ENCODE peak calls at places on chromosomes 2 and 18, in five cellular contexts. One of them, this sample, is unnamed.

GRCh38 chr2:161146996-161147395 is 13.2 kb upstream of the TANK start:
- DNase-seq in activated CD8-positive, alpha-beta T cell treated with anti-CD3 and anti-CD28 coated beads for 36 hours: no peak
- DNase-seq in SK-N-DZ: no peak
- DNase-seq in NCI-H2081: no peak
- DNase-seq in neuronal stem cell: no peak
- DNase-seq in this sample: no peak

GRCh38 chr2:186349508-186349907 is 136.6 kb upstream of the ZC3H15 start:
- DNase-seq in activated CD8-positive, alpha-beta T cell treated with anti-CD3 and anti-CD28 coated beads for 36 hours: no peak
- DNase-seq in SK-N-DZ: no peak
- DNase-seq in NCI-H2081: no peak
- DNase-seq in neuronal stem cell: no peak
- DNase-seq in this sample: no peak

GRCh38 chr2:144582651-144583361 is 62.9 kb upstream of the ZEB2 start:
- DNase-seq in activated CD8-positive, alpha-beta T cell treated with anti-CD3 and anti-CD28 coated beads for 36 hours: no peak
- DNase-seq in SK-N-DZ: no peak
- DNase-seq in NCI-H2081: no peak
- DNase-seq in neuronal stem cell: no peak
- DNase-seq in this sample: no peak

GRCh38 chr18:59067873-59068272 is 71.8 kb upstream of the SEC11C start:
- DNase-seq in activated CD8-positive, alpha-beta T cell treated with anti-CD3 and anti-CD28 coated beads for 36 hours: peak
- DNase-seq in SK-N-DZ: peak
- DNase-seq in NCI-H2081: no peak
- DNase-seq in neuronal stem cell: no peak
- DNase-seq in this sample: no peak

GRCh38 chr2:234446404-234447076 is 50.3 kb downstream of the ARL4C start:
- DNase-seq in activated CD8-positive, alpha-beta T cell treated with anti-CD3 and anti-CD28 coated beads for 36 hours: peak
- DNase-seq in SK-N-DZ: no peak
- DNase-seq in NCI-H2081: no peak
- DNase-seq in neuronal stem cell: no peak
- DNase-seq in this sample: peak

GRCh38 chr2:138239902-138240595 is 261.5 kb upstream of the SPOPL start:
- DNase-seq in activated CD8-positive, alpha-beta T cell treated with anti-CD3 and anti-CD28 coated beads for 36 hours: no peak
- DNase-seq in SK-N-DZ: no peak
- DNase-seq in NCI-H2081: no peak
- DNase-seq in neuronal stem cell: no peak
- DNase-seq in this sample: no peak

GRCh38 chr2:219687882-219688559 is 60.6 kb downstream of the SLC4A3 start:
- DNase-seq in activated CD8-positive, alpha-beta T cell treated with anti-CD3 and anti-CD28 coated beads for 36 hours: no peak
- DNase-seq in SK-N-DZ: no peak
- DNase-seq in NCI-H2081: no peak
- DNase-seq in neuronal stem cell: no peak
- DNase-seq in this sample: no peak

GRCh38 chr2:112924855-112925254 is 13.9 kb downstream of the IL37 start:
- DNase-seq in activated CD8-positive, alpha-beta T cell treated with anti-CD3 and anti-CD28 coated beads for 36 hours: no peak
- DNase-seq in SK-N-DZ: no peak
- DNase-seq in NCI-H2081: no peak
- DNase-seq in neuronal stem cell: no peak
- DNase-seq in this sample: peak

GRCh38 chr2:7325186-7325585 is 408.0 kb downstream of the RNF144A start:
- DNase-seq in activated CD8-positive, alpha-beta T cell treated with anti-CD3 and anti-CD28 coated beads for 36 hours: no peak
- DNase-seq in SK-N-DZ: peak
- DNase-seq in NCI-H2081: no peak
- DNase-seq in neuronal stem cell: no peak
- DNase-seq in this sample: no peak

GRCh38 chr2:101625387-101625786 is 72.1 kb upstream of the MAP4K4 start:
- DNase-seq in activated CD8-positive, alpha-beta T cell treated with anti-CD3 and anti-CD28 coated beads for 36 hours: peak
- DNase-seq in SK-N-DZ: no peak
- DNase-seq in NCI-H2081: no peak
- DNase-seq in neuronal stem cell: no peak
- DNase-seq in this sample: no peak

GRCh38 chr18:77981874-77982273 is 732.2 kb downstream of the GALR1 start:
- DNase-seq in activated CD8-positive, alpha-beta T cell treated with anti-CD3 and anti-CD28 coated beads for 36 hours: no peak
- DNase-seq in SK-N-DZ: no peak
- DNase-seq in NCI-H2081: no peak
- DNase-seq in neuronal stem cell: no peak
- DNase-seq in this sample: no peak

GRCh38 chr2:30666307-30666874 is 140.9 kb downstream of the CAPN13 start:
- DNase-seq in activated CD8-positive, alpha-beta T cell treated with anti-CD3 and anti-CD28 coated beads for 36 hours: no peak
- DNase-seq in SK-N-DZ: peak
- DNase-seq in NCI-H2081: peak
- DNase-seq in neuronal stem cell: no peak
- DNase-seq in this sample: no peak

GRCh38 chr2:8819948-8820347 is 17.5 kb downstream of the KIDINS220 start:
- DNase-seq in activated CD8-positive, alpha-beta T cell treated with anti-CD3 and anti-CD28 coated beads for 36 hours: no peak
- DNase-seq in SK-N-DZ: no peak
- DNase-seq in NCI-H2081: no peak
- DNase-seq in neuronal stem cell: no peak
- DNase-seq in this sample: no peak

GRCh38 chr2:182784777-182785176 is 68.7 kb downstream of the DNAJC10 start:
- DNase-seq in activated CD8-positive, alpha-beta T cell treated with anti-CD3 and anti-CD28 coated beads for 36 hours: no peak
- DNase-seq in SK-N-DZ: peak
- DNase-seq in NCI-H2081: peak
- DNase-seq in neuronal stem cell: peak
- DNase-seq in this sample: no peak

GRCh38 chr2:235670974-235671787 is 177.3 kb downstream of the AGAP1 start:
- DNase-seq in activated CD8-positive, alpha-beta T cell treated with anti-CD3 and anti-CD28 coated beads for 36 hours: no peak
- DNase-seq in SK-N-DZ: no peak
- DNase-seq in NCI-H2081: peak
- DNase-seq in neuronal stem cell: no peak
- DNase-seq in this sample: no peak

GRCh38 chr2:230874456-230874855 is 9.7 kb downstream of the ITM2C start:
- DNase-seq in activated CD8-positive, alpha-beta T cell treated with anti-CD3 and anti-CD28 coated beads for 36 hours: no peak
- DNase-seq in SK-N-DZ: no peak
- DNase-seq in NCI-H2081: no peak
- DNase-seq in neuronal stem cell: no peak
- DNase-seq in this sample: peak

GRCh38 chr2:205451901-205452300 is 230.4 kb upstream of the NRP2 start:
- DNase-seq in activated CD8-positive, alpha-beta T cell treated with anti-CD3 and anti-CD28 coated beads for 36 hours: no peak
- DNase-seq in SK-N-DZ: no peak
- DNase-seq in NCI-H2081: no peak
- DNase-seq in neuronal stem cell: no peak
- DNase-seq in this sample: no peak

GRCh38 chr2:3479430-3480320 is 39.7 kb downstream of the ADI1 start:
- DNase-seq in activated CD8-positive, alpha-beta T cell treated with anti-CD3 and anti-CD28 coated beads for 36 hours: no peak
- DNase-seq in SK-N-DZ: no peak
- DNase-seq in NCI-H2081: peak
- DNase-seq in neuronal stem cell: no peak
- DNase-seq in this sample: no peak

GRCh38 chr2:37397166-37397565 is 52.7 kb downstream of the QPCT start:
- DNase-seq in activated CD8-positive, alpha-beta T cell treated with anti-CD3 and anti-CD28 coated beads for 36 hours: no peak
- DNase-seq in SK-N-DZ: no peak
- DNase-seq in NCI-H2081: no peak
- DNase-seq in neuronal stem cell: no peak
- DNase-seq in this sample: no peak

GRCh38 chr2:45331034-45331786 is 279.9 kb downstream of the SRBD1 start:
- DNase-seq in activated CD8-positive, alpha-beta T cell treated with anti-CD3 and anti-CD28 coated beads for 36 hours: no peak
- DNase-seq in SK-N-DZ: no peak
- DNase-seq in NCI-H2081: no peak
- DNase-seq in neuronal stem cell: no peak
- DNase-seq in this sample: no peak

GRCh38 chr2:43136862-43137261 is 89.5 kb downstream of the ZFP36L2 start:
- DNase-seq in activated CD8-positive, alpha-beta T cell treated with anti-CD3 and anti-CD28 coated beads for 36 hours: peak
- DNase-seq in SK-N-DZ: no peak
- DNase-seq in NCI-H2081: no peak
- DNase-seq in neuronal stem cell: no peak
- DNase-seq in this sample: no peak

GRCh38 chr2:220569380-220569779 is 942.0 kb downstream of the SLC4A3 start:
- DNase-seq in activated CD8-positive, alpha-beta T cell treated with anti-CD3 and anti-CD28 coated beads for 36 hours: no peak
- DNase-seq in SK-N-DZ: no peak
- DNase-seq in NCI-H2081: peak
- DNase-seq in neuronal stem cell: no peak
- DNase-seq in this sample: no peak